ENCODE peak calls at places on chromosomes 13 and 19, in eight cellular contexts. X is PC-3, Z is hepatocyte, B is OCI-LY7, V is GM23338, N is HCT116, M is MM.1S, A is SK-N-SH. E is an unnamed sample.

GRCh38 chr13:43663474-43664090 is 123.2 kb downstream of the ENOX1 start:
- DNase-seq in V (no peak), M (no peak), B (no peak), Z (no peak), X (peak; percentile 28), A (no peak), N (no peak), E (peak; percentile 64)

GRCh38 chr13:110156186-110157065 is 150.5 kb downstream of the COL4A1 start:
- DNase-seq in A (no peak), N (no peak), V (no peak), Z (no peak), X (no peak), M (no peak), B (no peak), E (no peak)

GRCh38 chr19:10402441-10403038 is 802 bp downstream of the CDC37 start:
- DNase-seq in A (peak; percentile 76), V (peak; percentile 34), X (peak; percentile 58), B (peak; percentile 41), N (no peak), M (no peak), Z (peak; percentile 47), E (peak; percentile 69)

GRCh38 chr19:13588953-13589833 is 82.9 kb upstream of the CACNA1A start:
- DNase-seq in X (peak; percentile 84), N (peak; percentile 49), M (peak; percentile 38), Z (peak; percentile 80), B (peak; percentile 57), A (peak; percentile 84), V (peak; percentile 83), E (peak; percentile 81)

GRCh38 chr13:110912651-110913051 is 2.2 kb downstream of the ANKRD10 start:
- DNase-seq in A (no peak), B (no peak), V (no peak), Z (peak; percentile 38), M (peak; percentile 53), X (peak; percentile 35), N (no peak), E (peak; percentile 78)

GRCh38 chr19:51044327-51044726 is 9.5 kb upstream of the KLK12 start:
- DNase-seq in B (no peak), X (no peak), Z (no peak), A (no peak), N (no peak), M (no peak), V (no peak), E (no peak)

GRCh38 chr19:4186087-4186993 is 3.9 kb downstream of the ANKRD24 start:
- DNase-seq in B (peak; percentile 76), A (peak; percentile 90), X (peak; percentile 78), Z (peak; percentile 88), N (peak; percentile 61), V (peak; percentile 96), M (peak; percentile 63), E (peak; percentile 70)

GRCh38 chr13:108276060-108276459 is 6.5 kb downstream of the TNFSF13B start:
- DNase-seq in V (no peak), A (no peak), M (no peak), X (no peak), B (no peak), Z (no peak), N (no peak), E (no peak)

GRCh38 chr19:53519431-53519830 is 18.5 kb upstream of the ZNF331 start:
- DNase-seq in N (no peak), Z (peak; percentile 28), X (no peak), A (no peak), M (no peak), V (no peak), B (no peak), E (peak; percentile 5)

GRCh38 chr19:46748325-46749109 is 2.3 kb upstream of the STRN4 start:
- DNase-seq in M (peak; percentile 49), V (peak; percentile 96), A (peak; percentile 75), N (no peak), B (peak; percentile 66), Z (peak; percentile 78), X (peak; percentile 63), E (peak; percentile 73)

GRCh38 chr13:31046711-31047279 is 114.3 kb downstream of the TEX26 start:
- DNase-seq in N (no peak), B (no peak), M (no peak), X (no peak), Z (peak; percentile 62), V (no peak), A (peak; percentile 72), E (peak; percentile 31)

GRCh38 chr19:13997637-13997962 is 8.5 kb downstream of the RFX1 start:
- DNase-seq in M (no peak), X (no peak), B (no peak), V (no peak), A (no peak), Z (peak; percentile 3), N (no peak), E (no peak)

GRCh38 chr19:16559896-16560295 is 12.3 kb downstream of the SLC35E1 start:
- DNase-seq in A (no peak), M (no peak), B (no peak), N (no peak), X (no peak), Z (no peak), V (no peak), E (no peak)

GRCh38 chr13:96822900-96823299 is 171.4 kb downstream of the OXGR1 start:
- DNase-seq in A (peak; percentile 37), X (peak; percentile 39), N (peak; percentile 54), M (peak; percentile 53), B (peak; percentile 5), V (peak; percentile 70), Z (peak; percentile 60), E (peak; percentile 18)

GRCh38 chr19:47661161-47661560 is 52.1 kb upstream of the EHD2 start:
- DNase-seq in Z (no peak), B (no peak), N (no peak), A (no peak), X (no peak), V (no peak), M (no peak), E (peak; percentile 55)

GRCh38 chr19:11191273-11191755 is 6.0 kb downstream of the KANK2 start:
- DNase-seq in A (peak; percentile 71), X (peak; percentile 53), M (no peak), B (peak; percentile 75), Z (no peak), N (no peak), V (peak; percentile 42), E (peak; percentile 74)

GRCh38 chr19:3725640-3726310 is 17.6 kb downstream of the TJP3 start:
- DNase-seq in X (no peak), M (peak; percentile 70), N (peak; percentile 73), B (no peak), A (peak; percentile 39), V (peak; percentile 86), Z (peak; percentile 58), E (no peak)

GRCh38 chr19:45179063-45179847 is 671 bp downstream of the BLOC1S3 start:
- DNase-seq in M (peak; percentile 37), Z (peak; percentile 81), B (no peak), N (no peak), X (peak; percentile 30), V (no peak), A (peak; percentile 66), E (peak; percentile 81)

GRCh38 chr13:36919206-36919832 is 719 bp downstream of the SMAD9 start:
- DNase-seq in M (no peak), B (peak; percentile 70), N (no peak), Z (peak; percentile 71), V (peak; percentile 76), A (peak; percentile 75), X (peak; percentile 8), E (peak; percentile 74)

DNA sequence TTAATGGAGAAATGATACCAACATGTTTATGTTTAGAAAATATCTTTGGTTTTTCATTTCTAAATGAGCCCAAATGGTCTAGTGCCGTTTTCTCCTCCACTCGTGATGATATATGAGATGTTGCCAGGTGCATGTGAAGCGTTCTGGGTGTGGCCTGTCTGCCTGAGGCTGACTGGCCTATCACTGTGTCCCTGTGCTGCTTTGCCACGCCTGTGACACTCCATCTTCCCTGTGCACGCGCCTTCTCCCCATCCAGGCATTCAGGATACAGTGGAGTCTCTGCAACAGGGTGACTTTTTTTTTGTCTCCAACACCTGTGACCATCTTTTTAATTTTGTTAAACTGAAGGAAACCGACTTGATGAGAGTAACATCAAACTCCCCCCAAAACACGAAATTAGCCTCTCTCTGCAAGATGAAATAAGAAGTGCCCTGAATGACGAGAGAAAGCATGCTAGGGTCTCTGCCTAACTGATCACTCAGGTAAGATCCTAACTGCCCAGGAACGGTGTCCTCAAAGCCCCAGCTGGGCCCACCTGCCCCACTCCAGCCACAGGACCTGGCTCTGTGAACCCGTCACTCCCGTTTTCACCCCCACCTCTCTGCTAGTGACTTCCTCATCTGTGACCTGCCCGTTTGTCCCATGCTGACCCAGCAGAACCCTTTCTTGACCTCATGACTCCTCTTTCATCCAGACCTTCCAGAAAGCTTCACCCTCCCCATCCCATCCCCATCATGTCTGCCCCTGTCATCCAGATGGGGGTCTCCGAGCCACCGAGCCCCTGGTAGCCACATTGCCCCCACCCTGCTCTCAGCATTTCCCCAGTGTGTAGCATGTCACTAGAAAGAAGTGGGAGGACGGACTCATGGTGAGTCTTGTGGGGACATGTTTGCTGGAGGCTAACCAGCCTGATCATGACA is 33.2 kb upstream of the TFDP1 start:
- DNase-seq in A (peak; percentile 15), N (no peak), X (no peak), Z (no peak), V (no peak), M (no peak), B (no peak), E (no peak)
- TF ChIP-seq EZH2phosphoT487 in A (no peak), N (no peak), X (no peak), Z (no peak), V (no peak), M (no peak), B (no peak), E (no peak)

GRCh38 chr13:74835579-74835978 is 646.4 kb downstream of the TBC1D4 start:
- DNase-seq in A (no peak), X (no peak), B (no peak), M (no peak), V (no peak), Z (no peak), N (no peak), E (no peak)
- H3K9me2 ChIP-seq in A (no peaks in the 10 kb centered on the region), X (no peaks in the 10 kb centered on the region), B (no peaks in the 10 kb centered on the region), M (no peaks in the 10 kb centered on the region), V (peaks cover 24% of the 10 kb centered on the region), Z (no peaks in the 10 kb centered on the region), N (no peaks in the 10 kb centered on the region), E (no peaks in the 10 kb centered on the region)

GRCh38 chr19:2330255-2330631 is 1.8 kb downstream of the SPPL2B start:
- DNase-seq in Z (no peak), X (no peak), A (no peak), N (no peak), M (no peak), B (no peak), V (no peak), E (no peak)

GRCh38 chr19:2331601-2332246 is 3.2 kb downstream of the SPPL2B start:
- DNase-seq in M (no peak), Z (no peak), A (no peak), N (no peak), V (no peak), B (peak; percentile 14), X (no peak), E (no peak)

GRCh38 chr19:2329528-2329927 is 1.0 kb downstream of the SPPL2B start:
- DNase-seq in B (peak; percentile 26), Z (no peak), V (no peak), X (no peak), N (no peak), A (no peak), M (no peak), E (peak; percentile 25)

GRCh38 chr19:2329162-2329505 is 650 bp downstream of the SPPL2B start:
- DNase-seq in X (no peak), A (peak; percentile 59), V (no peak), N (no peak), B (no peak), Z (no peak), M (no peak), E (peak; percentile 45)

GRCh38 chr19:2330632-2331284 is 2.3 kb downstream of the SPPL2B start:
- DNase-seq in M (no peak), V (no peak), X (no peak), B (no peak), Z (peak; percentile 89), A (no peak), N (no peak), E (no peak)
- H3K4me2 ChIP-seq in M (no peak overlapping the region), V (peak overlapping the region; percentile 66), X (no peak overlapping the region), B (peak overlapping the region; percentile 95), Z (peak overlapping the region; percentile 98), A (no peak overlapping the region), N (peak overlapping the region; percentile 87), E (no peak overlapping the region)

GRCh38 chr13:106513025-106513424 is 22.4 kb downstream of the EFNB2 start:
- DNase-seq in Z (no peak), B (no peak), X (peak; percentile 62), V (no peak), A (no peak), M (no peak), N (no peak), E (peak; percentile 9)
- TF ChIP-seq EZH2phosphoT487 in Z (no peak), B (no peak), X (no peak), V (no peak), A (no peak), M (no peak), N (no peak), E (no peak)